ENCODE peak calls at places on chromosomes 16 and 17, in five cellular contexts. T is brain microvascular endothelial cell, X is aorta, K is endodermal cell, G is cardiac muscle cell. U is an unnamed sample.

GRCh38 chr16:22214893-22215292 is 8.8 kb downstream of the EEF2K start:
- DNase-seq in T (no peak), G (no peak), X (no peak), K (no peak), U (no peak)

GRCh38 chr16:27445502-27446175 is 43.7 kb downstream of the IL21R start:
- DNase-seq in T (no peak), G (no peak), K (peak), X (peak), U (no peak)

GRCh38 chr17:11816409-11816808 is 180.9 kb downstream of the ZNF18 start:
- DNase-seq in K (no peak), X (no peak), G (no peak), T (no peak), U (no peak)

GRCh38 chr16:50272111-50272571 is 5.8 kb downstream of the ADCY7 start:
- DNase-seq in G (no peak), T (no peak), X (peak), K (no peak), U (no peak)

GRCh38 chr16:31664683-31665482 is 137.2 kb downstream of the AHSP start:
- DNase-seq in G (no peak), X (no peak), K (no peak), T (peak), U (no peak)

GRCh38 chr17:59620064-59620359 is 317 bp downstream of the CLTC start:
- DNase-seq in T (no peak), X (no peak), K (no peak), G (no peak), U (no peak)

GRCh38 chr17:8163978-8164814 is 1.4 kb upstream of the VAMP2 start:
- DNase-seq in G (peak), X (peak), T (no peak), K (peak), U (peak)

GRCh38 chr16:4718466-4718865 is 15.6 kb downstream of the ANKS3 start:
- DNase-seq in G (no peak), T (no peak), K (no peak), X (no peak), U (no peak)

GRCh38 chr17:80358131-80358530 is 56.8 kb upstream of the ENDOV start:
- DNase-seq in T (no peak), X (peak), K (no peak), G (no peak), U (no peak)

DNA sequence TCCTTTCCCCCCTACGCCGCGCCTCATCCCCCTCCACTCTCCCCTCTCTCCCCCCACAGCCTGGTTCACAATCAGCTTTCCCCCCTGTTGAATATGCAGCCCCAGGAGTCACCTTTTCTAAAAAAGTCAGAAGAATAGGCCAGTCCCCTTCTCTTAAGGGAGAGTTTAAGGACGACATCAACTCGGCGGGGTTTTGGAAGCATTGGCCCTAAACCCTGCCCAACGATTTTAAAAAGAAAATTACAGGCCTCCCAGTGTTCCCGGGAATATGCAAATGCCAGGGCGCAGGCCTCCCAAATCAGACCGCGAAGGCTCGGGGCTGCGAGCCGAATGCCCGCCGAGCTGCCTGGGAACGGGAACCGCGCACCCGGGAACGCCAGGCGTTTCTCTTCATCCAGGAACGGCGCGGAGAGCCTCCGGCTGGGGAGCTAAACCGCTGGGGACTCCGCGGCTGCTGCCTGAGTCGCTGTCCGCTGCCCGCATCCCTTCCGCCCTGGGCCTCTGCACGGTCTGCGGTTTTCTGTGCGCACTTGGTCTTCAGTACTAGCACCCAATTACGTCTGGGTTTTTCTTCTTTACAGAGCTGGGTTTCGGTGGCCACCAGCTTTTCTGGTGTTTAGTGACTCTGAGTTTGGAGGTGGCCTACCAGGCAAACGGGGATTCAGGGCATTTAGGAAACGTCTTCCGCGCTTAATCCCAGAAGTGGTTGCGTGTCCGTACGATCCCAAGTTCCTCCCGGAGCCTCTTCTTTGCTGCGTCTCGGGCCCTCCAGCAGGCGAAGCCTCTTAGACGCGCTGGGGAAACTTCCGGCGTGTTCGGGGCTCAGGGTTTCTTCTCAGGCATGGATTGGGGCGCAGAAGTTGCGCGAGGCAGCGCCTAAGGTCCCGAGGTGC is 5.7 kb downstream of the IRX5 start:
- DNase-seq in G (peak), K (peak), T (no peak), X (no peak), U (no peak)
- H3K27ac ChIP-seq in G (peak), K (peak), T (no peak), X (no peak), U (peak)

DNA sequence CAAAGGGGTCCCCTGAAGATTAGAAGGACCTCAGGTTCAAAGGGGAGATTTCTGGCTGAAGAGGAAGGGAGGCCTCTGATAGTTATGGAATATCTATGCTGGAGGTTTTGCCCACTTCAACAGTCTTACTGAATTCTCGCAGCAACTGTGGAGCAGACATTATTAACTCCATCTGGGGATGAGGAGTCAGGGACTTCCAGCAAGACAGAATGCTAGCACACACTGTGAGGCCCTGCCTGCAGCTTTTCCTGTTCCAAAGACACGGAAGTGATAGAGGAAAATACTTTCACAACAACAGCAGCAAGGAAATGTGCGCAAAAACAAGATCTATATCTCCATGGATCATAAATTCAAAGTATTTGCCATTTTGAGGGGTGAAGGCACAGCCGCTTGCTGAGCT is 72.8 kb downstream of the RPH3AL start:
- DNase-seq in X (no peak), G (no peak), T (no peak), K (no peak), U (no peak)
- H3K27ac ChIP-seq in X (no peak), G (no peak), T (no peak), K (no peak), U (peak)

GRCh38 chr17:4607261-4607731 is 23.0 kb downstream of the SMTNL2 start:
- DNase-seq in G (peak), T (no peak), X (no peak), K (peak), U (peak)
- H3K27ac ChIP-seq in G (peak), T (no peak), X (no peak), K (no peak), U (peak)

GRCh38 chr16:57179429-57179828 is 6.4 kb downstream of the PSME3IP1 start:
- DNase-seq in T (no peak), X (no peak), G (no peak), K (no peak), U (no peak)

GRCh38 chr16:57175896-57176295 is 9.9 kb downstream of the PSME3IP1 start:
- DNase-seq in G (peak), T (no peak), K (no peak), X (no peak), U (no peak)

GRCh38 chr16:57178793-57179212 is 7.0 kb downstream of the PSME3IP1 start:
- DNase-seq in G (no peak), T (no peak), K (peak), X (no peak), U (no peak)

GRCh38 chr16:57172891-57173290 is 12.9 kb downstream of the PSME3IP1 start:
- DNase-seq in K (no peak), G (no peak), X (no peak), T (no peak), U (no peak)

GRCh38 chr16:57178296-57178695 is 7.5 kb downstream of the PSME3IP1 start:
- DNase-seq in X (no peak), K (no peak), T (no peak), G (no peak), U (no peak)
- H3K27ac ChIP-seq in X (no peak), K (peak), T (no peak), G (no peak), U (no peak)

GRCh38 chr17:57438031-57438731 is 181.9 kb downstream of the MSI2 start:
- DNase-seq in K (no peak), T (no peak), X (peak), G (no peak), U (no peak)

GRCh38 chr17:57433396-57433944 is 177.1 kb downstream of the MSI2 start:
- DNase-seq in G (no peak), X (no peak), K (no peak), T (no peak), U (no peak)

GRCh38 chr17:57434361-57434760 is 178.0 kb downstream of the MSI2 start:
- DNase-seq in X (no peak), K (no peak), G (no peak), T (no peak), U (no peak)

GRCh38 chr17:57432507-57433277 is 176.4 kb downstream of the MSI2 start:
- DNase-seq in K (peak), X (no peak), T (no peak), G (no peak), U (no peak)

GRCh38 chr17:57436565-57436964 is 180.2 kb downstream of the MSI2 start:
- DNase-seq in K (no peak), X (peak), T (no peak), G (no peak), U (no peak)
- H3K27ac ChIP-seq in K (no peak), X (no peak), T (no peak), G (peak), U (no peak)

GRCh38 chr16:69143116-69143515 is 10.7 kb downstream of the UTP4 start:
- DNase-seq in T (no peak), K (no peak), X (no peak), G (no peak), U (no peak)
- H3K27ac ChIP-seq in T (no peak), K (no peak), X (no peak), G (no peak), U (no peak)